ENCODE peak calls at places on chromosome 1, in four cellular contexts. O is psoas muscle, J is bronchial epithelial cell, T is cardiac fibroblast. P is an unnamed sample.

GRCh38 chr1:25182629-25183028 is 49.7 kb downstream of the SYF2 start:
- DNase-seq in J (no peak), T (peak), O (no peak), P (peak)

GRCh38 chr1:14988636-14989035 is 164.9 kb upstream of the TMEM51 start:
- DNase-seq in J (no peak), O (no peak), T (no peak), P (no peak)

GRCh38 chr1:62175568-62176179 is 19.0 kb upstream of the L1TD1 start:
- DNase-seq in O (no peak), T (peak), J (peak), P (no peak)

GRCh38 chr1:37498872-37499617 is 15.5 kb downstream of the MEAF6 start:
- DNase-seq in J (peak), T (peak), O (no peak), P (no peak)

GRCh38 chr1:25765910-25766645 is 33.9 kb upstream of the SELENON start:
- DNase-seq in T (no peak), O (no peak), J (no peak), P (no peak)

GRCh38 chr1:15424146-15424667 is 14.0 kb upstream of the CTRC start:
- DNase-seq in O (peak), T (no peak), J (peak), P (no peak)

GRCh38 chr1:62045579-62045978 is 149.1 kb upstream of the L1TD1 start:
- DNase-seq in O (peak), T (no peak), J (peak), P (no peak)

GRCh38 chr1:212302745-212303383 is 17.7 kb downstream of the PPP2R5A start:
- DNase-seq in T (peak), J (no peak), O (no peak), P (no peak)

GRCh38 chr1:227434808-227435207 is 116.5 kb upstream of the CDC42BPA start:
- DNase-seq in J (no peak), T (no peak), O (no peak), P (no peak)

GRCh38 chr1:227433663-227434062 is 115.4 kb upstream of the CDC42BPA start:
- DNase-seq in O (no peak), T (no peak), J (no peak), P (no peak)

GRCh38 chr1:227432981-227433380 is 114.7 kb upstream of the CDC42BPA start:
- DNase-seq in J (no peak), O (no peak), T (no peak), P (no peak)

GRCh38 chr1:227440167-227440566 is 121.9 kb upstream of the CDC42BPA start:
- DNase-seq in T (no peak), O (no peak), J (no peak), P (no peak)

DNA sequence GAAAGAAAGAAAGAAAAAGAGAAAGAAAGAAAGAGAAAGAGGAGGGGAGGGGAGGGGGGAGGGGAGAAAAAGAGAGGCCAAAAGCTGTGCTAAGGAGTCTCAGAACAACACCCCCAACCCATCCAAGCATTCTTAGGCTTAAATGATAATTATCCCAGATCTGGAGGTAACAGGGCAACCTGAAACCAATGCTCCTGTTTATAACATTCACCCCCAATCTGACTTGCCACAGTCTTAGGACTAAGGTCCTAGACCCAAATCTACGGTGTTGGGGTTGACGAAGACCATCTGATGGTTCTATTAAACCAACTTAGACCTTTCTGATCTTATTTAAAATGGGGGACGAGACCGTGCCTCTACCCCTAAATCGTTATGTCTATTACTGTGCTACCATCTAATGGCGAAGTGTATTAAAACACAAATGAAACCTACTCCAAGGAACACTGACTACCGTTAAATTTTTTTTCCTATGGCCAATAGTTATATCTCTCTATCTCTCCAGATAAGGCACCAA is 119.3 kb upstream of the CDC42BPA start:
- DNase-seq in J (peak), T (peak), O (no peak), P (no peak)
- TF ChIP-seq CTCF in J (peak), T (peak), O (peak), P (peak)

GRCh38 chr1:85568660-85569059 is 11.9 kb upstream of the CCN1 start:
- DNase-seq in T (no peak), O (no peak), J (no peak), P (no peak)
- TF ChIP-seq CTCF in T (no peak), O (no peak), J (no peak), P (no peak)

GRCh38 chr1:230392141-230392909 is 33.8 kb downstream of the PGBD5 start:
- DNase-seq in T (no peak), O (no peak), J (no peak), P (no peak)

GRCh38 chr1:230393722-230394121 is 32.4 kb downstream of the PGBD5 start:
- DNase-seq in T (no peak), O (no peak), J (no peak), P (no peak)

GRCh38 chr1:230394134-230394533 is 32.0 kb downstream of the PGBD5 start:
- DNase-seq in O (no peak), T (no peak), J (no peak), P (no peak)

GRCh38 chr1:230394741-230395140 is 31.4 kb downstream of the PGBD5 start:
- DNase-seq in T (no peak), J (no peak), O (no peak), P (no peak)

GRCh38 chr1:230392920-230393521 is 33.1 kb downstream of the PGBD5 start:
- DNase-seq in O (no peak), J (no peak), T (no peak), P (no peak)
- TF ChIP-seq CTCF in O (no peak), J (no peak), T (no peak), P (no peak)

GRCh38 chr1:77415585-77415984 is 133.8 kb downstream of the AK5 start:
- DNase-seq in T (no peak), J (no peak), O (no peak), P (no peak)

GRCh38 chr1:77413541-77414335 is 131.9 kb downstream of the AK5 start:
- DNase-seq in O (no peak), T (no peak), J (no peak), P (no peak)

GRCh38 chr1:77412794-77413530 is 131.1 kb downstream of the AK5 start:
- DNase-seq in T (no peak), J (no peak), O (no peak), P (no peak)

GRCh38 chr1:77412069-77412793 is 130.4 kb downstream of the AK5 start:
- DNase-seq in T (peak), J (peak), O (no peak), P (no peak)

GRCh38 chr1:77416692-77417450 is 135.1 kb downstream of the AK5 start:
- DNase-seq in O (no peak), J (peak), T (peak), P (no peak)
- TF ChIP-seq CTCF in O (no peak), J (peak), T (peak), P (peak)

DNA sequence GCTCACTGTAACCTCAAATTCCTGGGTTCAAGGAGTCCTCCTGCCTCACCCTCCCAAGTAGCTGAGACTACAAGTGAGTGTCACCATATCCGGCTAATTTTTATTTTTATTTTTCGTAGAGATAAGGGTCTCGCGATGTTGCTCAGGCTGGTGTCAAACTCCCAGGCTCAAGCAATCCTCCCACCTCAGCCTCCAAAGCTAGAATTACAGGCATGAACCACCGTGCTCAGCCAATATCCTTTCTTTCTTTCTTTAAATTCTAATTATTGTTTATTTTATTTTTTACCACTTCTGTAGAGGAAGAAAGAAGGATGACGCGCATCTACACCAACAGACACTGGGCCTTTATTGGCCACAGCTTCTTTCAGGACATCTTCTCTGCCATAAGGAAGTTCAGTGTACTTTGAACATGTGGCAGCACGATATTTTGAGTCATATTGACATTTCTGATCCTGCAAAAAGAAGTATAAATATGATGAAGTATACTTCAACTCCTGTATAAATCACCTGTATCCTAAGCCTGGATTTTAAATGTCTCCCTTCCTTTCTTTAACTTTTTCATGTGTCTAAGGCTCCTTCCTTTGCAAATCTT is 15.8 kb downstream of the CTSS start:
- DNase-seq in T (no peak), O (no peak), J (peak), P (no peak)
- TF ChIP-seq CTCF in T (no peak), O (no peak), J (no peak), P (no peak)

P was measured in AG04449.